ENCODE peak calls at places on chromosomes 12 and 14, in eight cellular contexts. Y is left ventricle myocardium inferior, C is PC-3, J is cardiac muscle cell, X is fibroblast of mammary gland, G is transverse colon, M is astrocyte, N is neuronal stem cell. S is an unnamed sample.

GRCh38 chr14:91417983-91418386 is 365 bp upstream of the CCDC88C start:
- DNase-seq in Y (no peak), C (peak), J (peak), X (no peak), G (peak), M (no peak), N (peak), S (peak)

GRCh38 chr12:105623337-105623736 is 292.8 kb downstream of the C12orf75 start:
- DNase-seq in Y (no peak), C (no peak), J (no peak), X (no peak), G (no peak), M (no peak), N (no peak), S (no peak)

GRCh38 chr12:95959107-95959506 is 16.0 kb downstream of the AMDHD1 start:
- DNase-seq in Y (no peak), C (peak), J (peak), X (peak), G (no peak), M (no peak), N (no peak), S (peak)

GRCh38 chr12:95205016-95205415 is 12.3 kb downstream of the FGD6 start:
- DNase-seq in Y (no peak), C (no peak), J (no peak), X (peak), G (no peak), M (no peak), N (no peak), S (no peak)

GRCh38 chr12:40691913-40692616 is at the start of gene CNTN1:
- DNase-seq in Y (peak), C (no peak), J (peak), X (peak), G (peak), M (peak), N (peak), S (no peak)

GRCh38 chr12:110079477-110080400 is 31.4 kb upstream of the C12orf76 start:
- DNase-seq in Y (peak), C (no peak), J (peak), X (no peak), G (peak), M (no peak), N (no peak), S (peak)

GRCh38 chr12:97716356-97716755 is 253.8 kb downstream of the RMST start:
- DNase-seq in Y (no peak), C (peak), J (peak), X (peak), G (no peak), M (no peak), N (peak), S (peak)

GRCh38 chr14:103281496-103282231 is 52.4 kb upstream of the EIF5 start:
- DNase-seq in Y (no peak), C (peak), J (peak), X (peak), G (peak), M (peak), N (no peak), S (no peak)

GRCh38 chr14:76662580-76662979 is 98.7 kb upstream of the VASH1 start:
- DNase-seq in Y (no peak), C (no peak), J (no peak), X (no peak), G (no peak), M (no peak), N (no peak), S (no peak)

GRCh38 chr14:61724133-61724532 is 28.8 kb downstream of the HIF1A start:
- DNase-seq in Y (no peak), C (no peak), J (no peak), X (no peak), G (no peak), M (no peak), N (no peak), S (no peak)

GRCh38 chr12:70106347-70106746 is 136.9 kb upstream of the CNOT2 start:
- DNase-seq in Y (no peak), C (no peak), J (no peak), X (no peak), G (no peak), M (no peak), N (no peak), S (no peak)

GRCh38 chr12:48119078-48119833 is at the start of gene PFKM:
- DNase-seq in Y (peak), C (peak), J (peak), X (peak), G (peak), M (peak), N (peak), S (peak)

GRCh38 chr12:52566847-52567291 is 6.8 kb downstream of the KRT74 start:
- DNase-seq in Y (peak), C (no peak), J (peak), X (no peak), G (no peak), M (no peak), N (no peak), S (no peak)

GRCh38 chr14:61545716-61546455 is 149.4 kb upstream of the HIF1A start:
- DNase-seq in Y (no peak), C (no peak), J (no peak), X (no peak), G (no peak), M (no peak), N (no peak), S (no peak)

GRCh38 chr14:77804592-77804991 is 4.7 kb downstream of the ADCK1 start:
- DNase-seq in Y (no peak), C (peak), J (peak), X (peak), G (peak), M (no peak), N (no peak), S (peak)

GRCh38 chr12:57027011-57027804 is 10.9 kb upstream of the TAC3 start:
- DNase-seq in Y (no peak), C (no peak), J (no peak), X (no peak), G (no peak), M (no peak), N (no peak), S (no peak)

GRCh38 chr14:55123101-55123500 is 6.0 kb upstream of the LGALS3 start:
- DNase-seq in Y (no peak), C (peak), J (peak), X (peak), G (no peak), M (peak), N (no peak), S (no peak)

GRCh38 chr12:10189653-10190052 is 10.8 kb downstream of the TMEM52B start:
- DNase-seq in Y (peak), C (peak), J (peak), X (peak), G (no peak), M (peak), N (no peak), S (no peak)

GRCh38 chr14:81416981-81417380 is 16.9 kb upstream of the STON2 start:
- DNase-seq in Y (no peak), C (no peak), J (no peak), X (no peak), G (no peak), M (no peak), N (no peak), S (no peak)

GRCh38 chr14:28142400-28143015 is 624.1 kb upstream of the FOXG1 start:
- DNase-seq in Y (no peak), C (peak), J (peak), X (peak), G (no peak), M (no peak), N (no peak), S (no peak)

GRCh38 chr14:102185360-102185759 is 45.7 kb downstream of the WDR20 start:
- DNase-seq in Y (no peak), C (no peak), J (no peak), X (no peak), G (no peak), M (no peak), N (no peak), S (no peak)

GRCh38 chr14:102188187-102188586 is 48.5 kb downstream of the WDR20 start:
- DNase-seq in Y (no peak), C (no peak), J (no peak), X (no peak), G (no peak), M (no peak), N (no peak), S (no peak)

GRCh38 chr14:102187583-102188001 is 47.9 kb downstream of the WDR20 start:
- DNase-seq in Y (no peak), C (peak), J (no peak), X (peak), G (no peak), M (no peak), N (no peak), S (no peak)

GRCh38 chr14:102184678-102185040 is 45.0 kb downstream of the WDR20 start:
- DNase-seq in Y (no peak), C (no peak), J (no peak), X (no peak), G (no peak), M (no peak), N (peak), S (no peak)

DNA sequence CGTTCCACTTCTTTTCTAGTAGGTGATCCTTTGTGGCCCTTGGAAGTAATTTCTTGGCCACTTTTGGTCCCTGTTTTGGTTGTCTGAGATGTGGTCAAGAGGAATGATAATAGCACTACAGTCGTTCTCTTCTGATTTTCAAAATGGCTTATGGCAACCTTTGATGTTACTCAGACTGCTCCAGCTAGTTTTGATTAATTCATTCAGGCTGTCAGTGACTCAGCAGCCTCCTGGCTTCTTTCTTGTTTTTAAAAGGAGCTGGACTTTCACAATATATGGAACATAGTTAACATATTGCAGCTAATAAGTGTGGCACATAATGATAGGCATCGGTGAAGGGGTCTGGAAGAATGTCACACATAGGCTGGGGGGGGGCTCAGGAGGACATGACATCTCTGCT is 47.3 kb downstream of the WDR20 start:
- DNase-seq in Y (no peak), C (peak), J (peak), X (peak), G (no peak), M (peak), N (no peak), S (no peak)
- H3K4me3 ChIP-seq in Y (no peak), C (no peak), J (no peak), X (no peak), G (no peak), M (no peak), N (no peak), S (no peak)

GRCh38 chr14:24115451-24116110 is 832 bp upstream of the NRL start:
- DNase-seq in Y (no peak), C (no peak), J (no peak), X (no peak), G (no peak), M (no peak), N (no peak), S (no peak)

GRCh38 chr14:24113801-24114535 is 609 bp upstream of the DCAF11 start:
- DNase-seq in Y (peak), C (peak), J (peak), X (peak), G (peak), M (peak), N (peak), S (peak)

GRCh38 chr14:24114536-24115450 is at the start of the genes DCAF11 and NRL:
- DNase-seq in Y (peak), C (peak), J (peak), X (peak), G (peak), M (peak), N (peak), S (peak)

GRCh38 chr14:24117179-24117578 is 2.4 kb upstream of the NRL start:
- DNase-seq in Y (no peak), C (no peak), J (no peak), X (no peak), G (no peak), M (no peak), N (no peak), S (no peak)

DNA sequence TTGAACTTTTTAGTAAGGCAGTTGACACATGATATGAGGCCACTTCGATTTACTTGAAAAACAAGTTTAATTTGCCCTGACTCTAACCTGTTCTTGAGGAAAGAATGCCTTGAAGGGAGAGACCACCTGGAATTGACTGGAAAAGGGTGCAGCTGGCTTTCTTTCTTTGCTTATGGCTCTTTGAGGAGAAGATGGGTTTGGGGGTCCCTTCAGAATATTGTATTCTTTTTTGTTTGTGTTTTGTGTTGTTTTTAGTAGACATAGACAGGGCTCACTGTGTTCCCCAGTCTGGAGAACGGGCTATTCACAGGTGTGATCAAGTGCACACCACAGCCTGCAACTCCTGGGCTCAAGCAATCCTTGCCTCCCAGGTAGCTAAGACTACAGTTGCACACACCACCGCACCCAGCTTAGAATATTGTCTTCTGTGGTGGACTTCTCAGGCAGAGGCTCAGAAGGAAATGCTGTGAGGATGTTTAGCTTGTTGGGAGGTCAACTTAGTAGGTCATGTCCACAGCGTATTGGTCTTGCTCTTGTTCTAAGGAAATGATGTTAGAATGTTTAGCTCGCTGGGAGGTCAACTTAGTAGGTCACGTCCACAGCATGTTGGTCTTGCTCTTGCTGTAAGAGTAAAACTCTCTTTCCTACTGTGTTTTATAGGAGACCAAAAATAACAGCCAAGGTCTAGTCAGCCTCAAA is 1.5 kb upstream of the NRL start:
- DNase-seq in Y (no peak), C (no peak), J (no peak), X (no peak), G (no peak), M (no peak), N (no peak), S (no peak)
- H3K4me3 ChIP-seq in Y (peak), C (peak), J (peak), X (no peak), G (peak), M (no peak), N (no peak), S (peak)

DNA sequence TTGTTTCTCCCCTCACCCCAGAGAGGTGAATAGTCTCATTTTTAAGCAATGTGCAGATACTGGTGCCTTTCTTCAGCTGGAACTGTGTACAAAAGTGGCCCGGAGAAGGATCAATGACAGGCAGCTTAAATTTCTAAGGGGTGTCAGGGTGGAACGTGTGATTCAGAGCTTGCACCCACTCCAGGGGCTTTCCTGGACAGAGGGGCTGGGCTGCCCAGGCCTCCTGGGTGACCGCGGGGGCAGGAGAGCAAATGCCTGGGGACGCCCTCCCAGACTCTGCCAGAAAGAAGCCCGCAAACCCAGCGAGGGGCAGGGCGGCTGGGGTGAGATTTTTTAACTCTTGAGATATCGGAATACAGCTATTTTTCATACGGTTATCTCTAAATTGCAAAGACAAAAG is 36.0 kb downstream of the NFKBIA start:
- DNase-seq in Y (no peak), C (no peak), J (peak), X (no peak), G (no peak), M (no peak), N (no peak), S (no peak)
- H3K4me3 ChIP-seq in Y (peak), C (no peak), J (no peak), X (no peak), G (no peak), M (no peak), N (no peak), S (no peak)

GRCh38 chr12:42590324-42590934 is 883 bp upstream of the PRICKLE1 start:
- DNase-seq in Y (peak), C (peak), J (peak), X (no peak), G (peak), M (no peak), N (peak), S (no peak)
- H3K4me3 ChIP-seq in Y (peak), C (peak), J (peak), X (peak), G (peak), M (peak), N (peak), S (no peak)

GRCh38 chr14:35285991-35286564 is 6.1 kb upstream of the PSMA6 start:
- DNase-seq in Y (no peak), C (no peak), J (no peak), X (no peak), G (no peak), M (no peak), N (no peak), S (no peak)

GRCh38 chr14:35287481-35288013 is 4.6 kb upstream of the PSMA6 start:
- DNase-seq in Y (no peak), C (no peak), J (peak), X (peak), G (peak), M (peak), N (no peak), S (peak)

GRCh38 chr14:35285168-35285990 is 6.8 kb upstream of the PSMA6 start:
- DNase-seq in Y (no peak), C (peak), J (no peak), X (peak), G (no peak), M (no peak), N (no peak), S (peak)

GRCh38 chr14:35289623-35290022 is 2.6 kb upstream of the PSMA6 start:
- DNase-seq in Y (no peak), C (no peak), J (no peak), X (no peak), G (no peak), M (no peak), N (no peak), S (no peak)

GRCh38 chr14:35286707-35287106 is 5.5 kb upstream of the PSMA6 start:
- DNase-seq in Y (no peak), C (no peak), J (no peak), X (no peak), G (no peak), M (no peak), N (no peak), S (peak)
- H3K4me3 ChIP-seq in Y (no peak), C (no peak), J (no peak), X (no peak), G (no peak), M (no peak), N (no peak), S (peak)

GRCh38 chr12:24482044-24482443 is 466.9 kb downstream of the BCAT1 start:
- DNase-seq in Y (no peak), C (no peak), J (no peak), X (no peak), G (no peak), M (no peak), N (no peak), S (no peak)

GRCh38 chr12:24480766-24481449 is 468.0 kb downstream of the BCAT1 start:
- DNase-seq in Y (no peak), C (no peak), J (no peak), X (no peak), G (no peak), M (peak), N (no peak), S (no peak)

GRCh38 chr12:24483732-24484131 is 465.2 kb downstream of the BCAT1 start:
- DNase-seq in Y (no peak), C (no peak), J (no peak), X (no peak), G (no peak), M (no peak), N (no peak), S (no peak)

GRCh38 chr12:24479131-24479530 is 469.8 kb downstream of the BCAT1 start:
- DNase-seq in Y (no peak), C (no peak), J (no peak), X (no peak), G (no peak), M (peak), N (no peak), S (no peak)

GRCh38 chr12:24482882-24483604 is 465.9 kb downstream of the BCAT1 start:
- DNase-seq in Y (no peak), C (no peak), J (no peak), X (peak), G (no peak), M (no peak), N (no peak), S (no peak)
- H3K4me3 ChIP-seq in Y (no peak), C (no peak), J (no peak), X (no peak), G (no peak), M (no peak), N (no peak), S (no peak)

S was measured in Karpas-422.